ENCODE peak calls at places on chromosomes 5 and 9, in five cellular contexts. H, I, A, F and D are unnamed samples.

GRCh38 chr5:117242028-117242427 is 667.4 kb upstream of the SEMA6A start:
- DNase-seq in H (no peak), I (no peak), A (no peak), F (no peak), D (no peak)

GRCh38 chr5:43315697-43316096 is 2.5 kb upstream of the HMGCS1 start:
- DNase-seq in H (no peak), I (no peak), A (no peak), F (no peak), D (no peak)

GRCh38 chr9:33263131-33263935 is 1.2 kb downstream of the BAG1 start:
- DNase-seq in H (peak; percentile 29), I (peak; percentile 8), A (no peak), F (peak; percentile 32), D (peak; percentile 68)

GRCh38 chr9:116721411-116721810 is 34.3 kb downstream of the TRIM32 start:
- DNase-seq in H (no peak), I (no peak), A (no peak), F (no peak), D (no peak)

GRCh38 chr9:131649646-131650045 is 90.2 kb downstream of the RAPGEF1 start:
- DNase-seq in H (no peak), I (no peak), A (no peak), F (no peak), D (no peak)

GRCh38 chr9:86342269-86342668 is 11.9 kb downstream of the TUT7 start:
- DNase-seq in H (no peak), I (no peak), A (no peak), F (no peak), D (no peak)

GRCh38 chr5:149596712-149597111 is 15.4 kb downstream of the ARHGEF37 start:
- DNase-seq in H (no peak), I (no peak), A (no peak), F (no peak), D (no peak)

GRCh38 chr5:179008667-179009066 is 13.5 kb upstream of the GRM6 start:
- DNase-seq in H (peak; percentile 8), I (no peak), A (no peak), F (no peak), D (no peak)

GRCh38 chr9:72925126-72925810 is 27.6 kb downstream of the ALDH1A1 start:
- DNase-seq in H (no peak), I (no peak), A (no peak), F (no peak), D (no peak)

GRCh38 chr5:155605898-155606297 is 592.3 kb downstream of the KIF4B start:
- DNase-seq in H (no peak), I (no peak), A (no peak), F (no peak), D (no peak)

GRCh38 chr9:127366594-127366993 is 30.4 kb upstream of the SLC2A8 start:
- DNase-seq in H (no peak), I (no peak), A (no peak), F (no peak), D (no peak)

GRCh38 chr9:133715866-133716563 is 22.1 kb downstream of the SARDH start:
- DNase-seq in H (peak; percentile 85), I (peak; percentile 40), A (peak; percentile 32), F (no peak), D (peak; percentile 65)

GRCh38 chr9:130869250-130869649 is 27.4 kb downstream of the QRFP start:
- DNase-seq in H (peak; percentile 53), I (no peak), A (no peak), F (no peak), D (peak; percentile 47)

GRCh38 chr5:55904152-55904551 is 53.0 kb downstream of the IL31RA start:
- DNase-seq in H (no peak), I (no peak), A (no peak), F (no peak), D (no peak)

GRCh38 chr5:78591227-78591626 is 57.3 kb downstream of the LHFPL2 start:
- DNase-seq in H (no peak), I (no peak), A (no peak), F (no peak), D (no peak)

GRCh38 chr9:135574331-135574730 is 12.8 kb downstream of the PAEP start:
- DNase-seq in H (no peak), I (no peak), A (no peak), F (no peak), D (no peak)

GRCh38 chr9:122468735-122469134 is 9.0 kb downstream of the OR1J1 start:
- DNase-seq in H (no peak), I (no peak), A (no peak), F (no peak), D (no peak)

GRCh38 chr9:88420227-88420626 is 32.0 kb downstream of the SPIN1 start:
- DNase-seq in H (no peak), I (no peak), A (no peak), F (no peak), D (no peak)

GRCh38 chr9:114777841-114778240 is 28.0 kb downstream of the TNFSF15 start:
- DNase-seq in H (no peak), I (peak; percentile 33), A (no peak), F (no peak), D (peak; percentile 41)

GRCh38 chr9:136745389-136746218 is 2.7 kb downstream of the LCN6 start:
- DNase-seq in H (no peak), I (no peak), A (no peak), F (no peak), D (no peak)

GRCh38 chr9:123568691-123569342 is 212.8 kb downstream of the CRB2 start:
- DNase-seq in H (peak; percentile 42), I (no peak), A (peak; percentile 8), F (no peak), D (peak; percentile 98)

GRCh38 chr9:81829201-81829882 is 98.9 kb upstream of the SPATA31D4 start:
- DNase-seq in H (no peak), I (no peak), A (no peak), F (no peak), D (no peak)

GRCh38 chr5:179819296-179820126 is 1.2 kb upstream of the SQSTM1 start:
- DNase-seq in H (peak; percentile 59), I (no peak), A (peak; percentile 67), F (peak; percentile 72), D (peak; percentile 96)

GRCh38 chr5:144117412-144117811 is 53.0 kb downstream of the YIPF5 start:
- DNase-seq in H (no peak), I (no peak), A (no peak), F (no peak), D (peak; percentile 19)

GRCh38 chr9:136368190-136368589 is 4.6 kb upstream of the DNLZ start:
- DNase-seq in H (no peak), I (no peak), A (no peak), F (no peak), D (no peak)